ENCODE peak calls at places on chromosomes 3 and 15, in nine cellular contexts. E is CD8-positive, alpha-beta T cell; Q is fibroblast of the aortic adventitia; Y is spleen; S is cardiac fibroblast; R is HFFc6; T is astrocyte; Z is H9; X is HFF-Myc. O is an unnamed sample.

GRCh38 chr15:90071220-90071807 is 31.0 kb downstream of the IDH2 start:
- DNase-seq in E (peak; percentile 65), Q (peak; percentile 86), Y (peak; percentile 92), S (peak; percentile 89), R (peak; percentile 75), T (peak; percentile 60), Z (no peak), X (peak; percentile 76), O (peak; percentile 77)

GRCh38 chr3:184016169-184016570 is 1.5 kb downstream of the ABCC5 start:
- DNase-seq in E (no peak), Q (no peak), Y (no peak), S (no peak), R (no peak), T (no peak), Z (no peak), X (no peak), O (no peak)

GRCh38 chr3:54822206-54822605 is 105.7 kb downstream of the LRTM1 start:
- DNase-seq in E (no peak), Q (peak; percentile 73), Y (no peak), S (peak; percentile 39), R (peak; percentile 9), T (peak; percentile 65), Z (no peak), X (no peak), O (no peak)

GRCh38 chr3:37198996-37199395 is 24.6 kb upstream of the LRRFIP2 start:
- DNase-seq in E (no peak), Q (no peak), Y (no peak), S (peak; percentile 57), R (peak; percentile 22), T (peak; percentile 80), Z (no peak), X (no peak), O (no peak)

GRCh38 chr15:33279613-33280205 is 31.1 kb upstream of the RYR3 start:
- DNase-seq in E (no peak), Q (no peak), Y (no peak), S (peak; percentile 62), R (peak; percentile 80), T (peak; percentile 44), Z (no peak), X (peak; percentile 16), O (no peak)

GRCh38 chr15:92979011-92979701 is 79.0 kb downstream of the CHD2 start:
- DNase-seq in E (no peak), Q (no peak), Y (no peak), S (peak; percentile 54), R (no peak), T (peak; percentile 57), Z (no peak), X (no peak), O (peak; percentile 13)

GRCh38 chr3:119350114-119350513 is 55.9 kb downstream of the ARHGAP31 start:
- DNase-seq in E (no peak), Q (no peak), Y (no peak), S (peak; percentile 46), R (no peak), T (no peak), Z (peak; percentile 83), X (no peak), O (no peak)

GRCh38 chr3:50450135-50450911 is 53.1 kb downstream of the CACNA2D2 start:
- DNase-seq in E (peak; percentile 67), Q (peak; percentile 54), Y (peak; percentile 90), S (peak; percentile 2), R (no peak), T (peak; percentile 71), Z (no peak), X (no peak), O (no peak)

GRCh38 chr3:114499986-114500385 is 206.2 kb downstream of the TIGIT start:
- DNase-seq in E (no peak), Q (peak; percentile 24), Y (no peak), S (peak; percentile 31), R (no peak), T (peak; percentile 81), Z (no peak), X (no peak), O (no peak)

GRCh38 chr15:66252411-66253295 is 897 bp downstream of the MEGF11 start:
- DNase-seq in E (peak; percentile 23), Q (peak; percentile 26), Y (peak; percentile 85), S (peak; percentile 47), R (peak; percentile 9), T (peak; percentile 18), Z (peak; percentile 58), X (no peak), O (peak; percentile 84)

GRCh38 chr15:56234804-56235203 is 8.9 kb downstream of the RFX7 start:
- DNase-seq in E (no peak), Q (peak; percentile 90), Y (no peak), S (peak; percentile 93), R (no peak), T (peak; percentile 13), Z (no peak), X (no peak), O (no peak)

GRCh38 chr3:196524527-196524926 is 9.4 kb upstream of the SMCO1 start:
- DNase-seq in E (no peak), Q (no peak), Y (no peak), S (peak; percentile 46), R (no peak), T (no peak), Z (no peak), X (no peak), O (no peak)

GRCh38 chr3:9581742-9582141 is 28.1 kb upstream of the LHFPL4 start:
- DNase-seq in E (no peak), Q (no peak), Y (peak; percentile 19), S (no peak), R (no peak), T (no peak), Z (no peak), X (no peak), O (no peak)

DNA sequence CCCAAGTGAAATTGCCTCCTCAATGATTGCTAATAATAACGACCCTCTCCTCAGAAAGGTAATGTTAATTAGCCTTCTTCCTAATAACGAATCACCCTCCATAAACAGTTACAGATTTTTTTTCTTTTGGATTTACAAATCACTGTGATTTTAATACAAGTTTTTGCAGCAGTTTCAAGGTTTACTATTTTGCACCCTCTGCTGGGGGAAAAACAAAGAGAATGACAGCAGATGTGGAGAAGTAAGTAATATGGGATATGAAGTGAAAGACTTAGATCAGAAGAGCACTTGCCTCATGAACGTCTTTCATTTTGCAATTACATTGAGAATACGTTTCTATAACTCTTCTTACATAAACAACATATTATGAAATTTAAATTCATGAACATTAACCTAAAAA is 16.1 kb upstream of the CNTN3 start:
- DNase-seq in E (no peak), Q (peak; percentile 74), Y (no peak), S (peak; percentile 81), R (peak; percentile 65), T (no peak), Z (no peak), X (no peak), O (no peak)
- TF ChIP-seq CTCF in E (no peak), Q (peak; percentile 56), Y (no peak), S (peak; percentile 35), R (peak; percentile 82), T (peak; percentile 16), Z (peak; percentile 45), X (no peak), O (no peak)

GRCh38 chr3:156148345-156148945 is 28.1 kb downstream of the KCNAB1 start:
- DNase-seq in E (no peak), Q (no peak), Y (no peak), S (no peak), R (no peak), T (peak; percentile 22), Z (no peak), X (no peak), O (no peak)

GRCh38 chr3:156140196-156140595 is 19.8 kb downstream of the KCNAB1 start:
- DNase-seq in E (no peak), Q (no peak), Y (no peak), S (no peak), R (no peak), T (no peak), Z (no peak), X (no peak), O (no peak)

GRCh38 chr3:156143136-156143535 is 22.8 kb downstream of the KCNAB1 start:
- DNase-seq in E (no peak), Q (no peak), Y (no peak), S (no peak), R (no peak), T (no peak), Z (no peak), X (no peak), O (no peak)

GRCh38 chr3:156142649-156143048 is 22.3 kb downstream of the KCNAB1 start:
- DNase-seq in E (no peak), Q (peak; percentile 50), Y (no peak), S (peak; percentile 57), R (no peak), T (no peak), Z (no peak), X (no peak), O (no peak)
- TF ChIP-seq CTCF in E (no peak), Q (no peak), Y (no peak), S (no peak), R (no peak), T (no peak), Z (no peak), X (no peak), O (no peak)

GRCh38 chr3:160134964-160135363 is 90.3 kb upstream of the C3orf80 start:
- DNase-seq in E (no peak), Q (peak; percentile 88), Y (no peak), S (peak; percentile 89), R (peak; percentile 42), T (peak; percentile 49), Z (no peak), X (no peak), O (no peak)

GRCh38 chr3:160134454-160134853 is 90.8 kb upstream of the C3orf80 start:
- DNase-seq in E (no peak), Q (no peak), Y (no peak), S (no peak), R (no peak), T (no peak), Z (peak; percentile 37), X (no peak), O (no peak)

GRCh38 chr3:160135850-160136249 is 89.4 kb upstream of the C3orf80 start:
- DNase-seq in E (no peak), Q (no peak), Y (no peak), S (no peak), R (no peak), T (no peak), Z (no peak), X (no peak), O (no peak)

GRCh38 chr3:160132226-160132625 is 93.0 kb upstream of the C3orf80 start:
- DNase-seq in E (no peak), Q (no peak), Y (no peak), S (no peak), R (no peak), T (no peak), Z (no peak), X (no peak), O (no peak)

GRCh38 chr3:160133757-160134156 is 91.5 kb upstream of the C3orf80 start:
- DNase-seq in E (no peak), Q (no peak), Y (no peak), S (no peak), R (no peak), T (peak; percentile 26), Z (peak; percentile 68), X (no peak), O (no peak)
- TF ChIP-seq CTCF in E (no peak), Q (peak; percentile 26), Y (no peak), S (peak; percentile 27), R (peak; percentile 62), T (no peak), Z (peak; percentile 60), X (peak; percentile 48), O (no peak)

DNA sequence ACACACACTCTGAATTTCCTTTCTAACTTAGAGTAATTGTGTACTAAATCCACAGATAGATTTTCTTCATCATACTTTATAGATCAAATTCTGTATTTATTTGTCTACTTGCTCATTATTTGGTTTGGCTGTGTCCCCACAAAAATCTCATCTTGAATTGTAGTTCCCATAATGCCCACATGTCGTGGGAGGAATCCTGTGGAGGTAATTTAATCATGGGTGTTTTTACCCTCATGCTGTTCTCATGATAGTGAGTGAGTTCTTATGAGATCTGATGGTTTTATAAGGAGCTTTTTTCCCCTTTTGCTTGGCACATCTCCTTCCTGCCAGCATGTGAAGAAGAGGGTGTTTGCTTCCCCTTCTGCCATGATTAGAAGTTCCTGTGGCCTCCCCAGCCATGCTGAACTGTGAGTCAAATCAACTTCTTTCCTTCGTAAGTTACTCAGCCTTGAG is 198.3 kb upstream of the TGFBR2 start:
- DNase-seq in E (no peak), Q (no peak), Y (no peak), S (peak; percentile 41), R (no peak), T (peak; percentile 30), Z (no peak), X (no peak), O (no peak)
- TF ChIP-seq CTCF in E (no peak), Q (peak; percentile 28), Y (no peak), S (peak; percentile 19), R (peak; percentile 54), T (no peak), Z (peak; percentile 26), X (no peak), O (no peak)

O was measured in GM10248.